ENCODE peak calls at places on chromosomes 6 and 20, in ten cellular contexts. D is epithelial cell of prostate; M is stimulated activated CD8-positive, alpha-beta memory T cell treated with anti-CD3 and anti-CD28 coated beads, Interleukin-7, amount 100 ng/mL, for 4 hours; C is globus pallidus; P is caudate nucleus; N is Calu3; Q is CD8-positive, alpha-beta memory T cell; S is K562; W is activated T-helper 9 cell treated with anti-CD3 and anti-CD28 coated beads, Interleukin-2, amount 50 U/mL, for 16 hours; H is effector memory CD4-positive, alpha-beta T cell. U is an unnamed sample.

GRCh38 chr6:122801397-122801796 is 12.3 kb downstream of the SMPDL3A start:
- DNase-seq in D (no peak), M (no peak), C (no peak), P (no peak), N (no peak), Q (no peak), S (no peak), W (no peak), H (no peak), U (no peak)

GRCh38 chr6:91486200-91486599 is 899.3 kb upstream of the MAP3K7 start:
- DNase-seq in D (no peak), M (no peak), C (no peak), P (no peak), N (no peak), Q (no peak), S (no peak), W (no peak), H (no peak), U (no peak)

GRCh38 chr6:38739532-38739931 is 24.4 kb downstream of the DNAH8 start:
- DNase-seq in D (no peak), M (no peak), C (no peak), P (no peak), N (no peak), Q (no peak), S (no peak), W (no peak), H (no peak), U (no peak)

GRCh38 chr6:106908386-106908840 is 66.1 kb downstream of the CD24 start:
- DNase-seq in D (no peak), M (no peak), C (no peak), P (no peak), N (peak), Q (no peak), S (no peak), W (no peak), H (no peak), U (no peak)

GRCh38 chr20:1618954-1619550 is 757 bp downstream of the SIRPB1 start:
- DNase-seq in D (no peak), M (no peak), C (no peak), P (no peak), N (no peak), Q (no peak), S (peak), W (no peak), H (no peak), U (no peak)

GRCh38 chr6:100269189-100269588 is 195.5 kb downstream of the SIM1 start:
- DNase-seq in D (no peak), M (no peak), C (no peak), P (no peak), N (no peak), Q (no peak), S (no peak), W (no peak), H (no peak), U (no peak)

GRCh38 chr20:56515657-56516381 is 8.7 kb upstream of the FAM209A start:
- DNase-seq in D (no peak), M (no peak), C (peak), P (no peak), N (no peak), Q (no peak), S (no peak), W (no peak), H (no peak), U (no peak)

GRCh38 chr6:50816115-50816675 is 2.5 kb upstream of the TFAP2B start:
- DNase-seq in D (no peak), M (peak), C (peak), P (no peak), N (peak), Q (peak), S (peak), W (peak), H (peak), U (peak)

GRCh38 chr6:15337584-15337981 is 91.7 kb downstream of the JARID2 start:
- DNase-seq in D (no peak), M (no peak), C (no peak), P (no peak), N (no peak), Q (no peak), S (no peak), W (no peak), H (no peak), U (no peak)

GRCh38 chr6:108127826-108128225 is 38.0 kb upstream of the NR2E1 start:
- DNase-seq in D (peak), M (no peak), C (no peak), P (no peak), N (no peak), Q (no peak), S (no peak), W (no peak), H (no peak), U (no peak)

GRCh38 chr6:109772961-109773431 is 81.9 kb downstream of the FIG4 start:
- DNase-seq in D (no peak), M (no peak), C (no peak), P (no peak), N (peak), Q (no peak), S (no peak), W (no peak), H (no peak), U (no peak)

GRCh38 chr20:62651285-62652021 is 9.2 kb downstream of the SLCO4A1 start:
- DNase-seq in D (no peak), M (peak), C (no peak), P (no peak), N (no peak), Q (peak), S (no peak), W (peak), H (peak), U (no peak)

GRCh38 chr6:150290429-150290828 is 78.4 kb upstream of the IYD start:
- DNase-seq in D (peak), M (no peak), C (no peak), P (peak), N (no peak), Q (no peak), S (no peak), W (no peak), H (no peak), U (no peak)

GRCh38 chr20:63082308-63082938 is 75.7 kb upstream of the BHLHE23 start:
- DNase-seq in D (no peak), M (no peak), C (no peak), P (no peak), N (peak), Q (no peak), S (peak), W (no peak), H (no peak), U (no peak)

GRCh38 chr6:155561262-155561970 is 105.8 kb upstream of the NOX3 start:
- DNase-seq in D (no peak), M (no peak), C (no peak), P (no peak), N (no peak), Q (no peak), S (no peak), W (no peak), H (no peak), U (no peak)

GRCh38 chr6:37168809-37169457 is 1.0 kb upstream of the PIM1 start:
- DNase-seq in D (no peak), M (no peak), C (peak), P (no peak), N (peak), Q (peak), S (peak), W (no peak), H (no peak), U (no peak)

GRCh38 chr20:19211661-19212523 is 550 bp upstream of the SLC24A3 start:
- DNase-seq in D (no peak), M (no peak), C (peak), P (peak), N (no peak), Q (no peak), S (no peak), W (no peak), H (no peak), U (no peak)

GRCh38 chr6:148518371-148519156 is 175.9 kb downstream of the SASH1 start:
- DNase-seq in D (no peak), M (no peak), C (no peak), P (no peak), N (no peak), Q (no peak), S (no peak), W (no peak), H (no peak), U (no peak)

GRCh38 chr6:122012576-122012975 is 386.9 kb upstream of the HSF2 start:
- DNase-seq in D (no peak), M (no peak), C (no peak), P (no peak), N (no peak), Q (no peak), S (no peak), W (no peak), H (no peak), U (no peak)

GRCh38 chr20:58372836-58373235 is 16.2 kb upstream of the VAPB start:
- DNase-seq in D (no peak), M (no peak), C (no peak), P (no peak), N (no peak), Q (no peak), S (no peak), W (no peak), H (no peak), U (no peak)

GRCh38 chr6:89999154-89999553 is 104.9 kb downstream of the GJA10 start:
- DNase-seq in D (peak), M (no peak), C (no peak), P (no peak), N (peak), Q (no peak), S (peak), W (no peak), H (no peak), U (peak)

GRCh38 chr6:111038534-111039252 is 48.6 kb upstream of the SLC16A10 start:
- DNase-seq in D (no peak), M (no peak), C (no peak), P (no peak), N (no peak), Q (no peak), S (no peak), W (no peak), H (no peak), U (no peak)

GRCh38 chr6:168915242-168915641 is 338.4 kb downstream of the THBS2 start:
- DNase-seq in D (no peak), M (no peak), C (no peak), P (no peak), N (no peak), Q (no peak), S (no peak), W (no peak), H (no peak), U (no peak)

GRCh38 chr6:164845773-164846172 is 463.6 kb downstream of the C6orf118 start:
- DNase-seq in D (no peak), M (no peak), C (no peak), P (no peak), N (no peak), Q (no peak), S (no peak), W (no peak), H (no peak), U (no peak)

GRCh38 chr20:35207950-35208611 is 18.4 kb upstream of the MMP24 start:
- DNase-seq in D (no peak), M (peak), C (peak), P (no peak), N (peak), Q (peak), S (peak), W (peak), H (peak), U (peak)